ENCODE peak calls at places on chromosomes 2 and 18, in four cellular contexts. Z is left ventricle myocardium inferior, K is NT2/D1, D is cardiac muscle cell. U is an unnamed sample. For H3K4me1, the result is how much of the 10 kb centered on the place peaks cover.

GRCh38 chr18:10450986-10451385 is 3.4 kb upstream of the APCDD1 start:
- DNase-seq in K (no peak), D (no peak), Z (no peak), U (no peak)

GRCh38 chr2:24903527-24904103 is 16.4 kb downstream of the ADCY3 start:
- DNase-seq in Z (no peak), K (no peak), D (no peak), U (peak)

GRCh38 chr2:223647258-223647952 is 45.2 kb upstream of the SCG2 start:
- DNase-seq in D (no peak), K (no peak), Z (no peak), U (no peak)

GRCh38 chr2:2703792-2704191 is 372.7 kb upstream of the MYT1L start:
- DNase-seq in D (no peak), K (no peak), Z (no peak), U (no peak)

GRCh38 chr2:11279398-11279797 is 65.0 kb downstream of the ROCK2 start:
- DNase-seq in K (no peak), Z (no peak), D (no peak), U (no peak)

GRCh38 chr2:75592028-75592427 is 31.3 kb upstream of the EVA1A start:
- DNase-seq in K (no peak), D (peak), Z (no peak), U (no peak)

GRCh38 chr2:126644630-126645191 is 11.2 kb upstream of the GYPC start:
- DNase-seq in D (no peak), Z (no peak), K (no peak), U (no peak)

GRCh38 chr2:189412330-189412953 is 28.8 kb upstream of the WDR75 start:
- DNase-seq in Z (no peak), K (peak), D (peak), U (no peak)

GRCh38 chr2:218329826-218330651 is 26.6 kb upstream of the CATIP start:
- DNase-seq in D (no peak), K (no peak), Z (no peak), U (no peak)

GRCh38 chr2:239855863-239856587 is 169.1 kb downstream of the NDUFA10 start:
- DNase-seq in K (no peak), Z (no peak), D (no peak), U (peak)

GRCh38 chr2:182649316-182649715 is 66.7 kb upstream of the DNAJC10 start:
- DNase-seq in K (peak), D (peak), Z (no peak), U (no peak)

GRCh38 chr2:169119117-169119770 is 49.9 kb downstream of the DHRS9 start:
- DNase-seq in K (no peak), Z (no peak), D (peak), U (no peak)

GRCh38 chr2:146413086-146413610 is 1431.7 kb upstream of the ACVR2A start:
- DNase-seq in K (no peak), Z (no peak), D (no peak), U (no peak)

GRCh38 chr2:201882353-201883095 is 76.2 kb downstream of the CDK15 start:
- DNase-seq in Z (no peak), K (no peak), D (peak), U (no peak)

GRCh38 chr18:8834837-8835236 is 129.5 kb downstream of the MTCL1 start:
- DNase-seq in K (no peak), D (no peak), Z (no peak), U (no peak)

GRCh38 chr2:228927028-228928010 is 343.8 kb downstream of the PID1 start:
- DNase-seq in D (no peak), K (no peak), Z (no peak), U (no peak)

GRCh38 chr2:205767617-205768016 is 85.3 kb downstream of the NRP2 start:
- DNase-seq in Z (no peak), D (no peak), K (no peak), U (no peak)

GRCh38 chr2:231991664-231992063 is 30.2 kb downstream of the DIS3L2 start:
- DNase-seq in D (peak), Z (no peak), K (no peak), U (no peak)

GRCh38 chr2:152166633-152167032 is 8.9 kb downstream of the STAM2 start:
- DNase-seq in Z (no peak), D (peak), K (no peak), U (no peak)

GRCh38 chr2:219571311-219572236 is at the start of gene OBSL1:
- DNase-seq in D (peak), K (peak), Z (peak), U (peak)

GRCh38 chr18:2846638-2847340 is at the start of gene EMILIN2:
- DNase-seq in D (peak), K (no peak), Z (peak), U (peak)

DNA sequence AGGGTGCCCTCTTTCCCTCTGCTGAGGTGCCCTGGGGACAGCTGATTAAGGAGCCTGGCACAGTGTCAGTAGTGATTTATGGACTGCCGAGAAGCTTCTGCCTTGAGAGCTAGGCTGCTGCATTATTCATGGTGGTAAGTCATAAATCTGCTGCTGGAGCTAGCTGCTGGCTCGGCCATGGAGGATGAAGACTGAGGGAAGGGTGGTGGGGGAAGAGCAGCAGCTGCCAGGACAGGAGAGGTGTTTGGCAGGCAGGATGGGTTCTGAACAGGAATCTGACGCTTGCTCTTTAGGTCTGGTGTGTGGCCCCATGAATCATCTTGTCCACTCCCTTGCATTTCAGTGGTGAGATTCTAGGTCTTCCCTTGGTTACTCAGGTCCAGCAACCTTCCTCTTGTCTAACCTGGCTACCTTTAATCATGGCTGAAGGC is 296.3 kb downstream of the DYSF start:
- DNase-seq in Z (no peak), D (peak), K (no peak), U (no peak)
- H3K4me1 ChIP-seq in Z (under half), D (under half), K (under half), U (under half)

DNA sequence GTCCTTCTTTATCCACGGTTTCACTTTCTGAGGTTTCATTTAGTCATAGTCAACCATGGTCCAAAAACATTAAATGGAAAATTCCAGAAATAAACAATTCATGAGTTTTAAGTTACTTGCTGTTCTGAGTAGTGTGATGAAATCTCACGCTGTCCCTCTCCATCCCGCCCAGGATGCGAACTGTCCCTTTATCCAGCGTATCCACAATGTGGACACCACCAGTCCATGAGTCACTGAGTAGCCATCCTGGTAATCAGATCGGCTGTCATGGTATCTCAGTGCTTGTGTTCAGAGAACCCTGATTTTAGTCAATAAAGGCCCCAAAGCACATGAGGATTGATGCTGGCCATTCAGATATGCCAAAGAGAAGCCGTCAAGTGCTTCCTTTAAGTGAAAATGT is 3.7 kb downstream of the SP140L start:
- DNase-seq in Z (no peak), K (no peak), D (peak), U (no peak)
- H3K4me1 ChIP-seq in Z (under half), K (under half), D (under half), U (under half)

GRCh38 chr2:105813405-105813804 is 68.7 kb downstream of the NCK2 start:
- DNase-seq in D (no peak), Z (no peak), K (no peak), U (no peak)

GRCh38 chr2:105813045-105813315 is 68.3 kb downstream of the NCK2 start:
- DNase-seq in K (no peak), D (no peak), Z (no peak), U (no peak)

GRCh38 chr2:105812180-105813044 is 67.7 kb downstream of the NCK2 start:
- DNase-seq in K (no peak), Z (peak), D (peak), U (peak)

GRCh38 chr2:105815401-105815800 is 70.7 kb downstream of the NCK2 start:
- DNase-seq in K (no peak), D (no peak), Z (no peak), U (no peak)

DNA sequence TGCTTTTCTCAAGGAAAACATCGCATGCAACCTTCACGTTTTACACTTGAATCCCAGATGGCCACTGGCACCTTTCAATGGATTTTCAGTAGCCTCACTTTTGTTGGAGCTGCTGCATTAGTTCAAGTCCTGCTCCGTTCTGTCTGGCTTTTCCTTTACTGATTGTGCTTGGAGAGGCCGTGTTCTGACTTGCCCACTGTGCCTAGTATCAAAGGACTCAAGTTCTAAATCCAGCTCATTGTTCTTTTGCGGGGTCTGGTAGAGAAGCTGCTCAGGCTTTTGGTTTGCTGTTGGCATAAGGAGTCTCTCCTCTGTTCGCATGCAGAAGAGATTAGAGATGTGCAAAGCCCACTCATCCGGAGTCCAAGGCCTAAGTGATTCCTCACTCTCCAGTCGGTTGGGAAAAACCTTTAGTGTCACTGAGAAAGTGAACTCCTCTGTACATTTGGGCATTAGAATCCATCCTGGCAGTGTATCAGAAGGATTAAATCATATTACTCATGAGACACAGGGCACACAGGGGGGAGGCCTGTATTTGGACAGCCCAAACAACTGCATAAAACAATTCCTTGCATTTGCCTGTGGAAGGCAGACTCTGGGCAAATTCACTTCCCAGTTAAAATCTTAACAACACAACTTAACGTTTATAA is 69.7 kb downstream of the NCK2 start:
- DNase-seq in D (no peak), K (no peak), Z (no peak), U (no peak)
- H3K4me1 ChIP-seq in D (under half), K (under half), Z (half or more), U (under half)

GRCh38 chr18:23229472-23229871 is 94.2 kb downstream of the CABLES1 start:
- DNase-seq in D (peak), K (no peak), Z (no peak), U (no peak)
- H3K4me1 ChIP-seq in D (under half), K (under half), Z (half or more), U (under half)

U was measured in aorta.